ENCODE peak calls at places on chromosome 14, in seven cellular contexts. J, B, G, X, H, K and R are unnamed samples. For H3K36me3, the result is how much of the 10 kb centered on the place peaks cover.

GRCh38 chr14:57390037-57390805 is at the start of gene NAA30:
- DNase-seq in J (peak), B (peak), G (peak), X (peak), H (peak), K (peak), R (peak)

GRCh38 chr14:68671899-68672298 is 121.0 kb downstream of the ZFP36L1 start:
- DNase-seq in J (no peak), B (no peak), G (no peak), X (no peak), H (no peak), K (no peak), R (no peak)

GRCh38 chr14:72318648-72319047 is 386.4 kb downstream of the RGS6 start:
- DNase-seq in J (no peak), B (no peak), G (no peak), X (no peak), H (no peak), K (no peak), R (peak)

GRCh38 chr14:100313045-100313400 is 6.8 kb upstream of the SLC25A29 start:
- DNase-seq in J (no peak), B (no peak), G (no peak), X (no peak), H (no peak), K (no peak), R (no peak)

GRCh38 chr14:87805315-87805723 is 187.7 kb downstream of the GALC start:
- DNase-seq in J (peak), B (peak), G (no peak), X (peak), H (peak), K (peak), R (peak)

GRCh38 chr14:21382886-21383847 is 652 bp downstream of the SUPT16H start:
- DNase-seq in J (peak), B (peak), G (no peak), X (peak), H (peak), K (peak), R (peak)

GRCh38 chr14:67622675-67623074 is 3.0 kb downstream of the ARG2 start:
- DNase-seq in J (no peak), B (no peak), G (peak), X (peak), H (peak), K (peak), R (no peak)

GRCh38 chr14:48690349-48690748 is 895.8 kb downstream of the RPS29 start:
- DNase-seq in J (no peak), B (no peak), G (no peak), X (no peak), H (peak), K (no peak), R (no peak)

GRCh38 chr14:103879570-103880333 is 32.4 kb upstream of the PPP1R13B start:
- DNase-seq in J (peak), B (no peak), G (no peak), X (peak), H (peak), K (peak), R (no peak)

GRCh38 chr14:89202413-89202812 is 214.6 kb downstream of the FOXN3 start:
- DNase-seq in J (no peak), B (no peak), G (no peak), X (no peak), H (no peak), K (no peak), R (no peak)

GRCh38 chr14:92792885-92793284 is 1.2 kb upstream of the GOLGA5 start:
- DNase-seq in J (no peak), B (no peak), G (no peak), X (peak), H (peak), K (peak), R (no peak)
- H3K4me3 ChIP-seq in J (no peak), B (no peak), G (no peak), X (no peak), H (peak), K (no peak), R (no peak)

DNA sequence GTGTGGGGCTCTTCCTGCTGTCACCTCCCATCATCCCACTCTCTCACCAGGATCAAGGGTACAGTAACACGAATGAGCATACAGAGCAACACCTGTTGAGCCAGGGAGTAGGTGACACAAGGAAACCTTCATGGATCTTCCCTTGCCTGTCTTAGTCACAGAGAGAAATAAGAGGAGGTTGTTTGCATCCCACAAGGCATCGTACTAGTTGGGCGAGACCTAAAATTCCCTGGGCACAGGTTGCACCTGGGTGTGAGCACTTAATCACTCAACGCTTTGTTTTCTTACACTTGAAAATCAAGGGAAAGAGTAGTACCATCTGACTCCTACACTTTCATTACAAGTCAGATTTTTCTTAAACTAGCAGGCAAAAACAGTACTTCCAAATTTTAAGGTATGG is 16.6 kb downstream of the CIPC start:
- DNase-seq in J (no peak), B (no peak), G (no peak), X (no peak), H (no peak), K (no peak), R (no peak)
- H3K36me3 ChIP-seq in J (under half), B (under half), G (under half), X (under half), H (under half), K (under half), R (under half)

DNA sequence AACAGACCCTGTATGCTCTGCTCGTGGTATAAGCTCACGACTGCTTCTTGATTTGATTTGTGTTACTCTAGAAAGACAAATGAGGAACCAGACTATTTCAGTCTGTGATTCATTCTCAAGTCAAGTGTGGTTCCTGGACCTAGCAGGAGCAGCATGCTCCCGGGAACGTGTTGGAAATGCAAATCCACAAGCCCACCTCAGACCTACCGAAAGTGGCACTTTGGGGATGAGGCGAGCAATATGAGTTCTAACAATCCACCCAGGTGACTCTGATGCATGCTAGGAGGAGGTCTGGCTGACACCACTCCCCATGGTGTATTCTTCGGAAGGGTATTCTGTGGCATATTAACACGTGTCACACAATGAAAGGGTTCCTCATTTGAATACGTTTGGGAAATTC is 59.5 kb upstream of the TMX1 start:
- DNase-seq in J (no peak), B (no peak), G (no peak), X (no peak), H (no peak), K (no peak), R (peak)
- TF ChIP-seq CTCF in J (no peak), B (no peak), G (no peak), X (no peak), H (no peak), K (no peak), R (no peak)

GRCh38 chr14:74606727-74607126 is 5.3 kb downstream of the LTBP2 start:
- DNase-seq in J (no peak), B (no peak), G (no peak), X (no peak), H (no peak), K (no peak), R (no peak)

GRCh38 chr14:74609721-74610120 is 2.3 kb downstream of the LTBP2 start:
- DNase-seq in J (no peak), B (no peak), G (no peak), X (no peak), H (no peak), K (peak), R (no peak)

GRCh38 chr14:74610866-74611671 is 968 bp downstream of the LTBP2 start:
- DNase-seq in J (no peak), B (no peak), G (no peak), X (peak), H (peak), K (peak), R (no peak)

GRCh38 chr14:74610199-74610865 is 1.7 kb downstream of the LTBP2 start:
- DNase-seq in J (no peak), B (no peak), G (no peak), X (no peak), H (no peak), K (no peak), R (no peak)

GRCh38 chr14:74608959-74609611 is 3.0 kb downstream of the LTBP2 start:
- DNase-seq in J (peak), B (peak), G (no peak), X (peak), H (peak), K (peak), R (peak)
- H3K4me3 ChIP-seq in J (no peak), B (peak), G (no peak), X (no peak), H (no peak), K (peak), R (no peak)

GRCh38 chr14:24189059-24189375 is 401 bp upstream of the IPO4 start:
- DNase-seq in J (no peak), B (no peak), G (no peak), X (no peak), H (no peak), K (no peak), R (no peak)
- H3K36me3 ChIP-seq in J (under half), B (half or more), G (under half), X (under half), H (under half), K (under half), R (under half)

DNA sequence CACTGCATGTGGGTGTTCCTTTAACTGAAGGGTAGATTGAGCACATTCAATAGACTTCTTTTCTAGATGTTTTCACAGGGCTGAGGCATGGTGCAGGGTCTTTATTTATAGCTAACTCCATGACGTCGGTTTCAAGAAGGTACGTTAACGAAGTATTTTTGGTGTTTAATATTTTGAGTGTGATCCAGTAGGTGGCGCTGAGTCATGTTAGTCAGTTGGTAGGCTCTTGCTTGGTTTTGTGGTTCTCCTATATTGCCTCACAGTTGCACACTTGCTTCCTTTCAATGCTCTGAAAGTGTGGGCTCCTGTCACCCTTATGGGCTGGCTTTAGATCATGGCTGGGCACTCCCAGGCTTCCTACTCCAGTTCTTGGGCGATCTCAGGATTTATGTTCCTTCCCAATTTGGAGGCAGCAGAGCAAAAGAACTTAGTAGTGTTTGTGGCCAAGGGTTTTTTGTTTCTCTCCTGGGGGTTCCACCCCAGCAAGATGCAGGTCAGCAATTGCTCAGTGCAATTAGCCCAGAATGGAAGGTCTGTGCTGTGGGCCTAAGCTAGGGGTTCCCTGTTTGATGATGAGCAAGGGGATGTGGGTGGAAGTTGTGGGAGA is 471.6 kb upstream of the FOXG1 start:
- DNase-seq in J (no peak), B (no peak), G (no peak), X (peak), H (peak), K (peak), R (no peak)
- TF ChIP-seq CTCF in J (no peak), B (no peak), G (no peak), X (peak), H (peak), K (no peak), R (peak)

GRCh38 chr14:34283590-34283989 is 178.4 kb downstream of the SPTSSA start:
- DNase-seq in J (no peak), B (no peak), G (no peak), X (no peak), H (no peak), K (no peak), R (no peak)
- H3K4me3 ChIP-seq in J (no peak), B (no peak), G (no peak), X (no peak), H (no peak), K (no peak), R (no peak)

DNA sequence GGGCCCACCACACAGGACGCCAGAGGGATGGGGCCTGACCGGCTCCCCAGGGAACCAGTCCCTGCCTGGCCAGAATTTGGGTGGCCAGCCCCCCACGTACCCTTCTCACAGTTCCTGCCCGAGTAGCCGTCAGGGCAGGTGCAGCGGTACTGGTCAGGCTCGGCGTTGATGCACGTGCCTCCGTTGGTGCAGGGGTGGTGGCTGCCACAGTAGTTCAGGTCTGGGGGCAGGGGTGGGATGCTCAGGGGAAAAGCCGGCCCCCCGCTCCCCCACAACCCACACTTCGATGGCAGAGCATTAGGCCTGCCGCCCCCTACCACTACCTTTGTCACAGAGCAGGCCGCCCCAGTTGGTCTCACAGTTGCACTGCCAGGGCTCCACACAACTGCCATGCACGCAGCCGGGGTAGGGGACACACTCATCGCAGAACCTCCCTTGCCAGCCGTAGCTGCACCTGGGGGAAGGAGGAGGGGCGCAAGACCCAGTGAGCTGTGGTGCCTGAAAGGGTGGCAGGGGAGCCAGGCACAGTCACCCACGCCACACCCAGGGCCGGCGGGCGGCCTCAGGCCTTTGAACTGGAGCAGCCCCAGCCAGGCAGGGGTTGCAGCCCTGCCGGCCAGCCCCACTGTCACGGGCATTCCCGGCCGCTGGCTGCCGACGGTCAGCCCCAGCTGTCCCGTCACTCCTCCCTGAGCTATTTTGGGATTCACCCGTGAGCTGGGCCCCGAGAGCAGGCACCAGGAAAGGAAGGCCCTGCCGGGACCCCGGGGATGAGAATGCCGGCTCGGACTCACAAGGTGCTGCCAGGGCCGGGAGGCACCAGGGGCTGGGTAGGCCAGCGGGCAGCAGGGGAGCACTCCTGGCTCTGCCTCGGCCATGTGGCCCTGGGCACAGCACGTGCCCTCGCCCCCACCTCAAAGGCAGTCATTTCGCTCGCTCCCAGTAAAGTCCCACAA is 16.5 kb downstream of the JAG2 start:
- DNase-seq in J (no peak), B (no peak), G (no peak), X (no peak), H (no peak), K (no peak), R (no peak)
- H3K36me3 ChIP-seq in J (under half), B (under half), G (under half), X (under half), H (under half), K (under half), R (under half)